ENCODE peak calls at places on chromosomes 4 and X, in eight cellular contexts. One of them, this sample, is unnamed.

GRCh38 chrX:69024931-69025330 is 140.3 kb downstream of the PJA1 start:
- DNase-seq in AG10803: peak
- DNase-seq in Kasumi-1: no peak
- DNase-seq in IMR-90: peak
- DNase-seq in tibial artery: peak
- DNase-seq in HL-60: no peak
- DNase-seq in osteocyte: peak
- DNase-seq in nephron progenitor cell: no peak
- DNase-seq in this sample: peak

GRCh38 chr4:84501721-84502267 is 2.7 kb upstream of the NKX6-1 start:
- DNase-seq in AG10803: no peak
- DNase-seq in tibial artery: no peak
- DNase-seq in IMR-90: no peak
- DNase-seq in Kasumi-1: no peak
- DNase-seq in nephron progenitor cell: peak
- DNase-seq in HL-60: no peak
- DNase-seq in osteocyte: no peak
- DNase-seq in this sample: no peak

GRCh38 chrX:84907324-84907946 is 96.2 kb upstream of the APOOL start:
- DNase-seq in osteocyte: no peak
- DNase-seq in AG10803: peak
- DNase-seq in Kasumi-1: peak
- DNase-seq in tibial artery: no peak
- DNase-seq in nephron progenitor cell: no peak
- DNase-seq in IMR-90: peak
- DNase-seq in HL-60: no peak
- DNase-seq in this sample: no peak

GRCh38 chr4:126004936-126005335 is 690.2 kb downstream of the FAT4 start:
- DNase-seq in tibial artery: no peak
- DNase-seq in Kasumi-1: no peak
- DNase-seq in osteocyte: no peak
- DNase-seq in HL-60: no peak
- DNase-seq in AG10803: peak
- DNase-seq in nephron progenitor cell: no peak
- DNase-seq in IMR-90: peak
- DNase-seq in this sample: peak

GRCh38 chrX:34063616-34064015 is 68.5 kb downstream of the FAM47A start:
- DNase-seq in osteocyte: no peak
- DNase-seq in AG10803: no peak
- DNase-seq in tibial artery: no peak
- DNase-seq in IMR-90: no peak
- DNase-seq in HL-60: no peak
- DNase-seq in Kasumi-1: no peak
- DNase-seq in nephron progenitor cell: no peak
- DNase-seq in this sample: no peak

GRCh38 chrX:151000901-151001301 is 17.8 kb downstream of the HMGB3 start:
- DNase-seq in nephron progenitor cell: no peak
- DNase-seq in Kasumi-1: no peak
- DNase-seq in HL-60: no peak
- DNase-seq in osteocyte: no peak
- DNase-seq in tibial artery: no peak
- DNase-seq in AG10803: peak
- DNase-seq in IMR-90: no peak
- DNase-seq in this sample: no peak

GRCh38 chr4:131499139-131499873 is 1649.8 kb upstream of the PCDH10 start:
- DNase-seq in nephron progenitor cell: no peak
- DNase-seq in Kasumi-1: no peak
- DNase-seq in HL-60: no peak
- DNase-seq in tibial artery: no peak
- DNase-seq in IMR-90: peak
- DNase-seq in AG10803: no peak
- DNase-seq in osteocyte: no peak
- DNase-seq in this sample: peak

GRCh38 chr4:137961051-137961438 is 281.1 kb downstream of the SLC7A11 start:
- DNase-seq in nephron progenitor cell: no peak
- DNase-seq in osteocyte: no peak
- DNase-seq in Kasumi-1: no peak
- DNase-seq in AG10803: peak
- DNase-seq in HL-60: no peak
- DNase-seq in IMR-90: no peak
- DNase-seq in tibial artery: no peak
- DNase-seq in this sample: no peak

GRCh38 chr4:498328-498919 is 532 bp downstream of the ZNF721 start:
- DNase-seq in Kasumi-1: no peak
- DNase-seq in nephron progenitor cell: no peak
- DNase-seq in IMR-90: no peak
- DNase-seq in tibial artery: no peak
- DNase-seq in osteocyte: no peak
- DNase-seq in AG10803: no peak
- DNase-seq in HL-60: peak
- DNase-seq in this sample: peak

GRCh38 chr4:37524267-37524666 is 161.9 kb downstream of the RELL1 start:
- DNase-seq in nephron progenitor cell: no peak
- DNase-seq in HL-60: no peak
- DNase-seq in osteocyte: no peak
- DNase-seq in IMR-90: no peak
- DNase-seq in Kasumi-1: no peak
- DNase-seq in AG10803: no peak
- DNase-seq in tibial artery: no peak
- DNase-seq in this sample: no peak

GRCh38 chr4:102345795-102346100 is 466 bp upstream of the SLC39A8 start:
- DNase-seq in osteocyte: no peak
- DNase-seq in HL-60: no peak
- DNase-seq in Kasumi-1: peak
- DNase-seq in IMR-90: no peak
- DNase-seq in nephron progenitor cell: no peak
- DNase-seq in tibial artery: no peak
- DNase-seq in AG10803: no peak
- DNase-seq in this sample: no peak

GRCh38 chr4:113382704-113383103 is 333.3 kb downstream of the ANK2 start:
- DNase-seq in nephron progenitor cell: no peak
- DNase-seq in IMR-90: no peak
- DNase-seq in HL-60: no peak
- DNase-seq in osteocyte: no peak
- DNase-seq in Kasumi-1: no peak
- DNase-seq in AG10803: peak
- DNase-seq in tibial artery: no peak
- DNase-seq in this sample: no peak

GRCh38 chr4:54315561-54315960 is 86.5 kb downstream of the PDGFRA start:
- DNase-seq in osteocyte: no peak
- DNase-seq in tibial artery: no peak
- DNase-seq in Kasumi-1: no peak
- DNase-seq in HL-60: no peak
- DNase-seq in IMR-90: no peak
- DNase-seq in nephron progenitor cell: no peak
- DNase-seq in AG10803: no peak
- DNase-seq in this sample: no peak

GRCh38 chr4:26787461-26788340 is 72.9 kb upstream of the STIM2 start:
- DNase-seq in HL-60: peak
- DNase-seq in osteocyte: peak
- DNase-seq in Kasumi-1: no peak
- DNase-seq in IMR-90: peak
- DNase-seq in nephron progenitor cell: no peak
- DNase-seq in tibial artery: no peak
- DNase-seq in AG10803: peak
- DNase-seq in this sample: peak

GRCh38 chrX:149510386-149510785 is 5.3 kb upstream of the IDS start:
- DNase-seq in tibial artery: no peak
- DNase-seq in Kasumi-1: peak
- DNase-seq in osteocyte: no peak
- DNase-seq in IMR-90: no peak
- DNase-seq in nephron progenitor cell: no peak
- DNase-seq in AG10803: peak
- DNase-seq in HL-60: no peak
- DNase-seq in this sample: no peak

GRCh38 chrX:98067611-98068010 is 1183.9 kb downstream of the RPA4 start:
- DNase-seq in HL-60: no peak
- DNase-seq in AG10803: peak
- DNase-seq in IMR-90: peak
- DNase-seq in tibial artery: no peak
- DNase-seq in Kasumi-1: no peak
- DNase-seq in nephron progenitor cell: no peak
- DNase-seq in osteocyte: no peak
- DNase-seq in this sample: peak

GRCh38 chr4:152585036-152585439 is 49.1 kb upstream of the FBXW7 start:
- DNase-seq in IMR-90: peak
- DNase-seq in Kasumi-1: no peak
- DNase-seq in HL-60: no peak
- DNase-seq in osteocyte: no peak
- DNase-seq in AG10803: no peak
- DNase-seq in nephron progenitor cell: no peak
- DNase-seq in tibial artery: no peak
- DNase-seq in this sample: no peak

GRCh38 chr4:175953960-175954521 is 111.6 kb upstream of the WDR17 start:
- DNase-seq in HL-60: no peak
- DNase-seq in tibial artery: no peak
- DNase-seq in Kasumi-1: no peak
- DNase-seq in nephron progenitor cell: no peak
- DNase-seq in osteocyte: no peak
- DNase-seq in IMR-90: no peak
- DNase-seq in AG10803: no peak
- DNase-seq in this sample: no peak

GRCh38 chr4:38823766-38824165 is 19.2 kb upstream of the TLR1 start:
- DNase-seq in Kasumi-1: no peak
- DNase-seq in osteocyte: no peak
- DNase-seq in HL-60: no peak
- DNase-seq in tibial artery: no peak
- DNase-seq in AG10803: no peak
- DNase-seq in IMR-90: no peak
- DNase-seq in nephron progenitor cell: no peak
- DNase-seq in this sample: no peak